ENCODE peak calls at places on chromosomes 6 and 20, in seven cellular contexts. J is H1, X is HCT116, U is GM12878, T is HepG2, A is K562, E is SK-N-SH. D is an unnamed sample.

GRCh38 chr6:2749972-2750600 is 636 bp downstream of the MYLK4 start:
- DNase-seq in J (peak; percentile 81), X (peak; percentile 43), U (no peak), T (peak; percentile 46), A (peak; percentile 73), E (peak; percentile 55), D (peak; percentile 65)

GRCh38 chr20:62813588-62813987 is 3.3 kb upstream of the COL9A3 start:
- DNase-seq in J (no peak), X (no peak), U (no peak), T (no peak), A (no peak), E (no peak), D (no peak)

GRCh38 chr6:25660512-25660911 is 8.5 kb downstream of the SCGN start:
- DNase-seq in J (no peak), X (peak; percentile 56), U (no peak), T (peak; percentile 75), A (peak; percentile 25), E (no peak), D (no peak)

GRCh38 chr6:41692080-41692675 is 43.2 kb downstream of the TFEB start:
- DNase-seq in J (no peak), X (no peak), U (no peak), T (no peak), A (no peak), E (no peak), D (no peak)

GRCh38 chr20:60055740-60056139 is 97.5 kb downstream of the CDH26 start:
- DNase-seq in J (no peak), X (no peak), U (peak; percentile 4), T (no peak), A (no peak), E (no peak), D (no peak)

GRCh38 chr6:48990746-48991145 is 472.3 kb downstream of the MMUT start:
- DNase-seq in J (no peak), X (no peak), U (no peak), T (no peak), A (no peak), E (no peak), D (no peak)

GRCh38 chr20:35129647-35130069 is 17.5 kb downstream of the EDEM2 start:
- DNase-seq in J (no peak), X (no peak), U (no peak), T (peak; percentile 75), A (no peak), E (no peak), D (peak; percentile 85)

GRCh38 chr6:17021539-17021889 is 80.3 kb upstream of the STMND1 start:
- DNase-seq in J (no peak), X (no peak), U (no peak), T (no peak), A (no peak), E (no peak), D (no peak)

GRCh38 chr20:35235881-35236280 is 9.4 kb downstream of the MMP24 start:
- DNase-seq in J (no peak), X (no peak), U (no peak), T (no peak), A (no peak), E (no peak), D (no peak)

GRCh38 chr6:158649289-158650143 is at the start of gene SYTL3:
- DNase-seq in J (no peak), X (no peak), U (peak; percentile 95), T (no peak), A (no peak), E (no peak), D (no peak)

GRCh38 chr6:139820191-139820590 is 445.7 kb upstream of the CITED2 start:
- DNase-seq in J (no peak), X (peak; percentile 28), U (no peak), T (no peak), A (no peak), E (no peak), D (no peak)

GRCh38 chr6:155447949-155448348 is 7.7 kb downstream of the NOX3 start:
- DNase-seq in J (no peak), X (no peak), U (no peak), T (no peak), A (no peak), E (no peak), D (no peak)

GRCh38 chr6:155444952-155445903 is 10.4 kb downstream of the NOX3 start:
- DNase-seq in J (no peak), X (no peak), U (no peak), T (no peak), A (no peak), E (no peak), D (no peak)

GRCh38 chr6:155452576-155452975 is 3.1 kb downstream of the NOX3 start:
- DNase-seq in J (no peak), X (no peak), U (no peak), T (no peak), A (no peak), E (no peak), D (no peak)

GRCh38 chr6:155450194-155450593 is 5.4 kb downstream of the NOX3 start:
- DNase-seq in J (no peak), X (no peak), U (no peak), T (no peak), A (no peak), E (no peak), D (no peak)

DNA sequence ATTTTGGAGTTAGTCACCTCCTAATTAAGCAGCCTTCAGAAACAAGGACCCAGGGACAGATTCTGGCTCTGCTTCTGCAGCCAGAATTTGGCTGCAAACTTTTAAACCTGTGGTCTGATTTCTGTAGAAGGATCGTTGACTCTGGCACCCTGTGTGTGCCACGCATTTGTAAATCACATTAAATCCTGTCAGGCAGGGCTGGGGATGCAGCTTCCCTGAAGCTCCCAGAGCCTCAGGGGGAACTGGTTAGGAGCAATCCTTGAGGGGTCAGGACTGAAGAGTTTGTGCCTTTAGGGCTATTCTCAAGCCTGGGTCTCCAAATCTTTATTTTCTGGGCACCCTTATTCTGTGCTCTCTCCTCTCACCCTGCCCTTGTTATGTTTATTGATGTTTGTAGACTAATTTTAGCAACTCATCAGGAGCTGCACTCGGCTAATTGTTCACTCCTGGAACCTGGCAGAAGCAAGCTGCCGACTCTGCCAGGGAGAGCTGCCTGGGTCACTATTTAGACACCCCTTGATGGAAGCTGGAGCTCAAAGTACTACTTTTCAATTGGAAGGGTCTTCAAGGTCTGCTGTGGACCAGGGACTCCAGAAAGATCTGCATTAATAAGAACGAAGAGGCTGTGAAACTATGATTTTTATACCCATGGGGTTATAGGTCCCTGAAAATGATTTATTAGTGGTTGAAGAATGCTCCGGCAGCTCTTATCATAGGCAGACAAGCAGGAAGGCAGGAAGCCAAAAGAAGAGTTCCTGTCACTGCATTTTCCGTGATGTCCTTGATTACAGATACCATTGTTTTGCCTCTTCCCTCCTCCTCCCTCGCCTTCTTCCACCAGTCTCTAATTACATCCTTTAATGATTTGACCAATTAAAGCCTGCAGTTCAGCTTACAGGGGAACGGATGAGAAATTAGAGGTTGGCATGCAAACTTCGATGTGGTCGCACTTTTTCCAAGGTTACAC is 6.5 kb downstream of the NOX3 start:
- DNase-seq in J (no peak), X (no peak), U (no peak), T (no peak), A (no peak), E (peak; percentile 50), D (no peak)
- TF ChIP-seq JUND in J (no peak), X (no peak), U (no peak), T (no peak), A (no peak), E (no peak), D (no peak)

DNA sequence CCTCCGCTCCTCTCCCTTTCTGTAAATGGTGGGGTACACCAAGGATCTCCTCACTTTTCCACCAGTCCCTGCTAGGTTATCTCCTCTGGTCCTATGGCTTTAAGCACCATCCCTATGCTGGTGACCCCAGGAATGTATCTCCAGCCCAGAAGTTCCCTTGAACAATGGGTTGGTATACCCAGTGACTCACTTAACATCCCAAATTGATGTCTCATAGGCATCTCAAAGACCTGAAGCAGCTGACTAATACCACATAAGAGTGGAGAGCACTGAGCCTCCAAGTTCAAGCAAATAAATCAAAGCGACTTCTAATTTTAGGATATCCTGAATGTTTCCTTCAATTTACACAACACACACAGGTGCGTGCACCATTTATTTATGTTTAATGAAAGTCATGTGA is 48.3 kb downstream of the ADGRF1 start:
- DNase-seq in J (no peak), X (peak; percentile 90), U (no peak), T (peak; percentile 28), A (no peak), E (no peak), D (no peak)
- TF ChIP-seq JUND in J (no peak), X (peak; percentile 99), U (no peak), T (no peak), A (no peak), E (peak; percentile 15), D (no peak)

DNA sequence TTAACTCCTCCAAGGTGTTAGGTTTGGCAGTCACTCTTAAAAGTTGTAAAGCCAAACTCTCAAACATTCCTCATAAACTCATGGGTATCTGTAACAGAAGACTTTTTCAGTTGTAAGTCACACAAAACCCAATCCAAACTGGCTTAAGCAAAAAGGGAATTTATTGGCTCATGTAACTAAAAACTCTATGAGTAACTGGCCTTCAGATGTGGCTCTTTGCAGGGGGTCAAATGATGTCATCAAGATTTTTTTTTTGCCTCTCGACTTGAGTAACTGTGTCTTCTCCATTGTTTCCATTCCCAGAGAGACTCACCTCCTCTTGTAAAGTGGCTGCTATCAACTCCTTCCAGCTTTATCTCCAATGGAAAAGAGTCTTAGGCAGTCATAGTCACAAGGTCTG is 645.0 kb downstream of the DHX35 start:
- DNase-seq in J (no peak), X (no peak), U (no peak), T (no peak), A (no peak), E (no peak), D (no peak)
- TF ChIP-seq JUND in J (no peak), X (no peak), U (no peak), T (no peak), A (no peak), E (no peak), D (no peak)

DNA sequence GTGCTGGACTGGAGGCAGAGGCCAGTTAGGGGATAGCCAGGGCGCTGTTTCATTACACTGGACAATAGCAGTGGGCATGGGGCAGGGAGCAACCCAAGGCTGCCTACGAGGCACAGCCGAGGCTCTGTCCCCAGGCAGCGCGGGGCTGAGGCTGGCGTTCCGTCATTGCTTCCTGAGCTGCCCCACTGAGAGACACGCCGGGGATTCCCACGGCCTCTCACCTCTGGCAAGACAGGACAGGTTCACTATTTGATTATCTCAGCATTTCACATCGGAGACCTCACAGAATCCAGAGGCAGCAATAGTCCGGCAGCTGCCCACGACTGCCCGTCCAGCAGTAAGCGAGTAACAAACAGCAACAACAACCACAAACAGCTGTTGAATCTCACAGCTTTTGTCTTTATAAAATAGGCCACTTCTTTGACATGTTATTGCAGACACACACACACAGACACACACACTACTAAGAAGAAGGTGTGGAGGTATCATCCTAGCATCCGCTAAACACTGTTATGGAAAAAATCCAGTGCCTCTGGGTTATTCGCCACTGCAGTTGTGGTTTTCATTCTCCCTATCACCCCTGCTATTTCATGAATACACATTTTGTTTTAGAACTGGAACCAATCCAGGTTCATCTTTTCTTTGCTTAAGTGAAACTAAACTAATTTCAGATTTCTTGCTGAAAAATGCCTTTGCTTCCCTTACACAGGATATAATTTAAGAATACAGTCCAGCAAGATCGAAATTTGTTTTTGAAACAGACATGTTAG is 19.5 kb downstream of the KIF25 start:
- DNase-seq in J (peak; percentile 48), X (no peak), U (no peak), T (no peak), A (no peak), E (no peak), D (no peak)
- TF ChIP-seq JUND in J (no peak), X (no peak), U (no peak), T (no peak), A (no peak), E (no peak), D (no peak)

DNA sequence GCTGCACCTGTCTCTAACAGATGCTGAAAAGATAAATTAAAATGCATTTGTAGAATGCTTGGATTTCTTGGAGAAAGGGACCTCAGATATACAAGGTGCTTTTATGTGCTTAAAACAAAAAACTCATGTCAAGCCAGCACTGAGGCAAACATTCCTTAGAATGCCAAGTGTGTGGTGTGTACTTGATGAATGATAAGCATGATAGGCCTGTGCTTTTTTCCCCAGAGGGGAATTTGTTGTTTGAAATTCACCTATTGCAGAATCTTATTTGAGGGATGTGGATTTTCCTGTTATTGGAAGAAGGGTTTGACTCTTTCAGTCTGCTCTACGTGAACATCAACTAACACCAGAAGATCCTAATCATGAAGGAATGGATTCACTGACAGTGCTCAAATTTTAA is 28.8 kb downstream of the TTI1 start:
- DNase-seq in J (no peak), X (no peak), U (no peak), T (no peak), A (no peak), E (no peak), D (peak; percentile 87)
- TF ChIP-seq JUND in J (no peak), X (no peak), U (no peak), T (no peak), A (no peak), E (no peak), D (peak; percentile 80)